ENCODE peak calls at places on chromosomes 11 and 22, in five cellular contexts. Q is hippocampal formation, X is caudate nucleus, S is BJ, V is osteocyte. T is an unnamed sample.

GRCh38 chr11:81959341-81959740 is 774.3 kb downstream of the FAM181B start:
- DNase-seq in Q (no peak), X (no peak), S (no peak), V (no peak), T (no peak)

GRCh38 chr11:65491614-65492386 is 7.0 kb upstream of the MALAT1 start:
- DNase-seq in Q (peak; percentile 29), X (peak; percentile 70), S (peak; percentile 89), V (peak; percentile 90), T (peak; percentile 55)

GRCh38 chr22:47836957-47837356 is 1074.5 kb downstream of the TBC1D22A start:
- DNase-seq in Q (no peak), X (no peak), S (no peak), V (no peak), T (no peak)

GRCh38 chr11:132405728-132406127 is 1035.3 kb downstream of the NTM start:
- DNase-seq in Q (no peak), X (no peak), S (no peak), V (no peak), T (no peak)

GRCh38 chr11:93513763-93514162 is 29.4 kb downstream of the SMCO4 start:
- DNase-seq in Q (no peak), X (no peak), S (no peak), V (no peak), T (no peak)

GRCh38 chr11:114247070-114247789 is 49.0 kb upstream of the NNMT start:
- DNase-seq in Q (no peak), X (no peak), S (no peak), V (no peak), T (no peak)

GRCh38 chr11:128624269-128625170 is 37.2 kb upstream of the ETS1 start:
- DNase-seq in Q (no peak), X (no peak), S (no peak), V (no peak), T (no peak)

GRCh38 chr11:68550485-68550817 is 89.9 kb downstream of the PPP6R3 start:
- DNase-seq in Q (no peak), X (no peak), S (no peak), V (no peak), T (no peak)

GRCh38 chr11:133529807-133530500 is 2.3 kb downstream of the OPCML start:
- DNase-seq in Q (no peak), X (no peak), S (no peak), V (no peak), T (no peak)

GRCh38 chr11:560305-561147 is at the start of the genes LMNTD2 and RASSF7:
- DNase-seq in Q (peak; percentile 86), X (peak; percentile 85), S (no peak), V (peak; percentile 97), T (peak; percentile 75)

GRCh38 chr22:37383342-37383741 is 43.9 kb downstream of the ELFN2 start:
- DNase-seq in Q (no peak), X (no peak), S (no peak), V (no peak), T (no peak)

GRCh38 chr11:69123593-69124545 is 31.9 kb upstream of the SMIM38 start:
- DNase-seq in Q (no peak), X (no peak), S (no peak), V (no peak), T (no peak)

GRCh38 chr11:44526438-44526837 is 39.0 kb upstream of the CD82 start:
- DNase-seq in Q (no peak), X (no peak), S (no peak), V (no peak), T (no peak)

GRCh38 chr22:47119181-47119580 is 356.7 kb downstream of the TBC1D22A start:
- DNase-seq in Q (no peak), X (no peak), S (no peak), V (no peak), T (no peak)

GRCh38 chr11:128580612-128581011 is 6.7 kb downstream of the ETS1 start:
- DNase-seq in Q (no peak), X (no peak), S (no peak), V (no peak), T (no peak)

GRCh38 chr11:115290479-115291390 is 213.5 kb downstream of the CADM1 start:
- DNase-seq in Q (no peak), X (no peak), S (no peak), V (no peak), T (no peak)